ENCODE peak calls at places on chromosome 17, in six cellular contexts. R, J, D, X, M and P are unnamed samples.

GRCh38 chr17:43418441-43419374 is 19.9 kb downstream of the ARL4D start:
- DNase-seq in R (peak), J (no peak), D (peak), X (peak), M (peak), P (no peak)

GRCh38 chr17:4947411-4948165 is 742 bp downstream of the PFN1 start:
- DNase-seq in R (peak), J (peak), D (peak), X (no peak), M (peak), P (no peak)

GRCh38 chr17:4249452-4250029 is 14.2 kb downstream of the ANKFY1 start:
- DNase-seq in R (no peak), J (no peak), D (peak), X (no peak), M (peak), P (no peak)

GRCh38 chr17:3531266-3532101 is 26.1 kb downstream of the TRPV3 start:
- DNase-seq in R (peak), J (no peak), D (no peak), X (no peak), M (no peak), P (peak)

GRCh38 chr17:19313746-19314651 is 48.5 kb downstream of the B9D1 start:
- DNase-seq in R (no peak), J (no peak), D (no peak), X (no peak), M (no peak), P (no peak)

GRCh38 chr17:77884967-77885641 is 73.4 kb upstream of the TNRC6C start:
- DNase-seq in R (peak), J (no peak), D (no peak), X (no peak), M (no peak), P (no peak)

GRCh38 chr17:48726916-48727286 is 1.6 kb downstream of the HOXB13 start:
- DNase-seq in R (no peak), J (no peak), D (no peak), X (no peak), M (no peak), P (no peak)

GRCh38 chr17:47615766-47616424 is 33.8 kb upstream of the KPNB1 start:
- DNase-seq in R (no peak), J (no peak), D (peak), X (no peak), M (peak), P (no peak)

GRCh38 chr17:65794572-65794971 is 233.1 kb upstream of the AXIN2 start:
- DNase-seq in R (no peak), J (no peak), D (peak), X (no peak), M (peak), P (no peak)

GRCh38 chr17:43399839-43400328 is 1.1 kb downstream of the ARL4D start:
- DNase-seq in R (peak), J (no peak), D (peak), X (no peak), M (no peak), P (no peak)

GRCh38 chr17:50501054-50501453 is 7.2 kb upstream of the MYCBPAP start:
- DNase-seq in R (peak), J (peak), D (peak), X (no peak), M (no peak), P (no peak)

GRCh38 chr17:76398523-76399174 is 14.2 kb downstream of the SPHK1 start:
- DNase-seq in R (no peak), J (no peak), D (no peak), X (no peak), M (no peak), P (no peak)

GRCh38 chr17:14776791-14777190 is 475.9 kb downstream of the HS3ST3B1 start:
- DNase-seq in R (no peak), J (no peak), D (peak), X (no peak), M (no peak), P (no peak)

GRCh38 chr17:83080641-83081560 is 1.5 kb downstream of the METRNL start:
- DNase-seq in R (peak), J (peak), D (no peak), X (no peak), M (peak), P (no peak)

GRCh38 chr17:35747540-35748017 is 5.5 kb downstream of the GAS2L2 start:
- DNase-seq in R (peak), J (peak), D (peak), X (peak), M (peak), P (no peak)

GRCh38 chr17:52147872-52148271 is 10.6 kb downstream of the CA10 start:
- DNase-seq in R (no peak), J (no peak), D (peak), X (no peak), M (no peak), P (no peak)

GRCh38 chr17:8873801-8874715 is 6.6 kb upstream of the PIK3R6 start:
- DNase-seq in R (no peak), J (no peak), D (no peak), X (no peak), M (no peak), P (no peak)

GRCh38 chr17:31085563-31085962 is 9.2 kb upstream of the NF1 start:
- DNase-seq in R (no peak), J (no peak), D (peak), X (no peak), M (peak), P (no peak)

GRCh38 chr17:82814834-82815233 is 25.0 kb downstream of the ZNF750 start:
- DNase-seq in R (no peak), J (no peak), D (no peak), X (no peak), M (no peak), P (no peak)

GRCh38 chr17:49359990-49360795 is 1.9 kb downstream of the ZNF652 start:
- DNase-seq in R (no peak), J (no peak), D (no peak), X (no peak), M (no peak), P (no peak)

GRCh38 chr17:78148286-78149016 is 2.3 kb downstream of the C17orf99 start:
- DNase-seq in R (no peak), J (no peak), D (no peak), X (no peak), M (no peak), P (no peak)